ENCODE peak calls at places on chromosomes 4 and X, in seven cellular contexts. One of them, this sample, is unnamed.

GRCh38 chr4:45063701-45064100 is 337.3 kb upstream of the GNPDA2 start:
- DNase-seq in H9: no peak
- DNase-seq in HFFc6: no peak
- DNase-seq in ovary: no peak
- DNase-seq in fibroblast of lung: no peak
- DNase-seq in A549: no peak
- DNase-seq in fibroblast of pulmonary artery: no peak
- DNase-seq in this sample: no peak

GRCh38 chr4:105158837-105159236 is 12.2 kb downstream of the TET2 start:
- DNase-seq in fibroblast of pulmonary artery: peak; percentile 49
- DNase-seq in ovary: peak; percentile 38
- DNase-seq in fibroblast of lung: peak; percentile 28
- DNase-seq in H9: no peak
- DNase-seq in A549: no peak
- DNase-seq in HFFc6: no peak
- DNase-seq in this sample: no peak

GRCh38 chr4:61938250-61938846 is 738.2 kb downstream of the ADGRL3 start:
- DNase-seq in HFFc6: no peak
- DNase-seq in ovary: no peak
- DNase-seq in fibroblast of pulmonary artery: no peak
- DNase-seq in H9: peak; percentile 49
- DNase-seq in A549: no peak
- DNase-seq in fibroblast of lung: no peak
- DNase-seq in this sample: no peak

GRCh38 chrX:94576367-94577004 is 902.5 kb downstream of the FAM133A start:
- DNase-seq in ovary: no peak
- DNase-seq in A549: no peak
- DNase-seq in H9: no peak
- DNase-seq in fibroblast of lung: no peak
- DNase-seq in HFFc6: no peak
- DNase-seq in fibroblast of pulmonary artery: no peak
- DNase-seq in this sample: no peak

GRCh38 chr4:84481077-84481878 is 17.8 kb downstream of the NKX6-1 start:
- DNase-seq in fibroblast of lung: no peak
- DNase-seq in ovary: no peak
- DNase-seq in fibroblast of pulmonary artery: no peak
- DNase-seq in A549: no peak
- DNase-seq in H9: peak; percentile 38
- DNase-seq in HFFc6: no peak
- DNase-seq in this sample: no peak

GRCh38 chrX:13101439-13102139 is 57.2 kb upstream of the FAM9C start:
- DNase-seq in fibroblast of pulmonary artery: peak; percentile 90
- DNase-seq in fibroblast of lung: peak; percentile 93
- DNase-seq in H9: no peak
- DNase-seq in ovary: peak; percentile 65
- DNase-seq in A549: peak; percentile 71
- DNase-seq in HFFc6: peak; percentile 82
- DNase-seq in this sample: no peak

GRCh38 chr4:1169691-1170096 is 2.7 kb downstream of the SPON2 start:
- DNase-seq in fibroblast of lung: no peak
- DNase-seq in A549: no peak
- DNase-seq in HFFc6: no peak
- DNase-seq in H9: no peak
- DNase-seq in fibroblast of pulmonary artery: no peak
- DNase-seq in ovary: peak; percentile 21
- DNase-seq in this sample: no peak

GRCh38 chrX:77493677-77494553 is 46.7 kb downstream of the FGF16 start:
- DNase-seq in HFFc6: peak; percentile 68
- DNase-seq in fibroblast of pulmonary artery: peak; percentile 39
- DNase-seq in A549: no peak
- DNase-seq in H9: peak; percentile 85
- DNase-seq in fibroblast of lung: peak; percentile 73
- DNase-seq in ovary: no peak
- DNase-seq in this sample: no peak

GRCh38 chrX:63993936-63994335 is 208.9 kb upstream of the ARHGEF9 start:
- DNase-seq in ovary: no peak
- DNase-seq in A549: no peak
- DNase-seq in HFFc6: no peak
- DNase-seq in fibroblast of lung: no peak
- DNase-seq in H9: no peak
- DNase-seq in fibroblast of pulmonary artery: no peak
- DNase-seq in this sample: no peak

GRCh38 chr4:4985844-4986243 is 33.4 kb downstream of the CYTL1 start:
- DNase-seq in H9: peak; percentile 56
- DNase-seq in A549: no peak
- DNase-seq in HFFc6: peak; percentile 33
- DNase-seq in ovary: no peak
- DNase-seq in fibroblast of pulmonary artery: no peak
- DNase-seq in fibroblast of lung: no peak
- DNase-seq in this sample: no peak
- TF ChIP-seq CTCF in H9: peak; percentile 48
- TF ChIP-seq CTCF in A549: peak; percentile 21
- TF ChIP-seq CTCF in HFFc6: peak; percentile 61
- TF ChIP-seq CTCF in ovary: no peak
- TF ChIP-seq CTCF in fibroblast of pulmonary artery: peak; percentile 25
- TF ChIP-seq CTCF in fibroblast of lung: peak; percentile 20
- TF ChIP-seq CTCF in this sample: peak; percentile 49

GRCh38 chr4:76585897-76586360 is 150.9 kb downstream of the SHROOM3 start:
- DNase-seq in ovary: no peak
- DNase-seq in fibroblast of pulmonary artery: peak; percentile 23
- DNase-seq in fibroblast of lung: no peak
- DNase-seq in H9: peak; percentile 97
- DNase-seq in A549: peak; percentile 71
- DNase-seq in HFFc6: no peak
- DNase-seq in this sample: no peak
- TF ChIP-seq CTCF in ovary: no peak
- TF ChIP-seq CTCF in fibroblast of pulmonary artery: no peak
- TF ChIP-seq CTCF in fibroblast of lung: peak; percentile 18
- TF ChIP-seq CTCF in H9: peak; percentile 22
- TF ChIP-seq CTCF in A549: no peak
- TF ChIP-seq CTCF in HFFc6: no peak
- TF ChIP-seq CTCF in this sample: peak; percentile 10

DNA sequence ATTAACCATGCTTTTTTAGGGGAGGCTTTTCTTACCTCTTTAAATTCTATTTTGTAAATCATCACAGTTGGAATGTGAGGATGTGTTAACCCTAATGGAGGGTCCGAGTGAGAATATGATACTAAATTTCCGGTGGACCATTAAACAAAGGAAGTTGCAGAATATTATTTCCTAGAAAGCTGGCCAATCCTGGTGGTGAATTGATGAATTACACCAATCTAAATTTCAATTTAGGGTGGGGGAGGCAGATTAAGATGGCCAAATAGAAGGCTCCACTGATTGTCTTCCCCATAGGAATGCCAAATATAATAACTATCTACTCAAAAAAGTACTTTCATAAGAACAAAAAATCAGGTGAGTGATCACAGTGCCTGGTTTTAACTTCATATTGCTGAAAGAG is 1045.6 kb downstream of the GLUD2 start:
- DNase-seq in HFFc6: no peak
- DNase-seq in fibroblast of pulmonary artery: no peak
- DNase-seq in fibroblast of lung: no peak
- DNase-seq in ovary: no peak
- DNase-seq in A549: no peak
- DNase-seq in H9: no peak
- DNase-seq in this sample: no peak
- TF ChIP-seq CTCF in HFFc6: peak; percentile 48
- TF ChIP-seq CTCF in fibroblast of pulmonary artery: no peak
- TF ChIP-seq CTCF in fibroblast of lung: no peak
- TF ChIP-seq CTCF in ovary: no peak
- TF ChIP-seq CTCF in A549: no peak
- TF ChIP-seq CTCF in H9: peak; percentile 42
- TF ChIP-seq CTCF in this sample: no peak

GRCh38 chr4:159463235-159463634 is 360.4 kb downstream of the RAPGEF2 start:
- DNase-seq in fibroblast of lung: no peak
- DNase-seq in HFFc6: no peak
- DNase-seq in A549: no peak
- DNase-seq in ovary: no peak
- DNase-seq in H9: no peak
- DNase-seq in fibroblast of pulmonary artery: no peak
- DNase-seq in this sample: no peak
- TF ChIP-seq CTCF in fibroblast of lung: no peak
- TF ChIP-seq CTCF in HFFc6: no peak
- TF ChIP-seq CTCF in A549: no peak
- TF ChIP-seq CTCF in ovary: no peak
- TF ChIP-seq CTCF in H9: peak; percentile 61
- TF ChIP-seq CTCF in fibroblast of pulmonary artery: no peak
- TF ChIP-seq CTCF in this sample: no peak

DNA sequence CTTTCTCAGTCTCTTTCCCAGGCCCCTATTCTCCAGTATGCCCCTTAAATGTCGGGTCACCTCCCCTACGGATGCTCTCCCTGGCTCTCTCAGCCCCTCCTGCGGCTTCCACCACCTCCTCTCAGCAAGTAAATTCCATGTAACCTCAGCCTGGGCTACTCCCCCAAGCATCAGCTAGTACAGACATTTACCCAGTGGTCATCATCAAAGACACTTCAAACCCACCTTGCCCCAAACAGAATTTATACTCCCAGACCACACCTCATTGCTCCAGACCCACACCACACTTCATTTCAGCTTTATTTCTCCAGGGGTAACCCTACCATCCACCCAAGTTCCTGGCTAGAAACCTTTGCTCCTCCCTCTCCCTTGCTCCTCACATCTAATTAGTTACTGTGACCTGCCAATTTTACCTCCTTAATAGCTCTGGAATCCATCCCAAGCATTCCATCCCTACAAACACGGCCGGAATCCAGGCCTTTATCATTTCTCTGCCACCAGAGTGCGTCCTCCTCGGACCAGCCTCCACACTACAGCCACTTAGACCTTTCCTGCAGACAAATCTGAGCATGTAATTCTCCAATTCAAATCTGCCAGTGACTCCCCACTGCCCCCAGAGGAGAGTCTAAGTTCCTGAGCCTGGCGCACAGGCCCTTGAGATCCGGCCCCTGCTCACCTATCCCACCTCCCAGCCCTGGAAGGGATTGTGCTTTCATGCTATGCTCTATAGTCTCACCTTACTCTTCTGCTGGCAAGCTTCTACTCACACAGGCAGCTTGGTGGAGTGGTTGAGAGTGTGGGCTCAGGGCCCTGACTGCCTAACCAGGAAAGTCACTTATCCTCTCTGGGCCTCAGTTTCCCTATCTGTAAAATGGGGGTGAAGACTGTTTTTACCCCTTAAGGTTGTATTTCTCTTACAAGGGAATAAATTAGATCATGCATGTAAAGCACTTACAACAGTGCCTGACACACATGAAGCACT is 31.4 kb downstream of the PJA1 start:
- DNase-seq in HFFc6: peak; percentile 55
- DNase-seq in ovary: no peak
- DNase-seq in fibroblast of lung: peak; percentile 72
- DNase-seq in H9: peak; percentile 81
- DNase-seq in fibroblast of pulmonary artery: peak; percentile 78
- DNase-seq in A549: peak; percentile 58
- DNase-seq in this sample: no peak
- TF ChIP-seq CTCF in HFFc6: peak; percentile 67
- TF ChIP-seq CTCF in ovary: no peak
- TF ChIP-seq CTCF in fibroblast of lung: peak; percentile 66
- TF ChIP-seq CTCF in H9: peak; percentile 69
- TF ChIP-seq CTCF in fibroblast of pulmonary artery: peak; percentile 62
- TF ChIP-seq CTCF in A549: peak; percentile 51
- TF ChIP-seq CTCF in this sample: peak; percentile 57

GRCh38 chrX:153922286-153922573 is 3.8 kb downstream of the ARHGAP4 start:
- DNase-seq in H9: no peak
- DNase-seq in ovary: no peak
- DNase-seq in A549: no peak
- DNase-seq in fibroblast of lung: no peak
- DNase-seq in HFFc6: no peak
- DNase-seq in fibroblast of pulmonary artery: no peak
- DNase-seq in this sample: no peak

GRCh38 chrX:153921511-153922285 is 4.4 kb downstream of the ARHGAP4 start:
- DNase-seq in fibroblast of lung: no peak
- DNase-seq in fibroblast of pulmonary artery: no peak
- DNase-seq in H9: no peak
- DNase-seq in A549: no peak
- DNase-seq in HFFc6: no peak
- DNase-seq in ovary: peak; percentile 53
- DNase-seq in this sample: no peak

GRCh38 chrX:153921070-153921469 is 5.0 kb downstream of the ARHGAP4 start:
- DNase-seq in fibroblast of pulmonary artery: no peak
- DNase-seq in H9: no peak
- DNase-seq in HFFc6: no peak
- DNase-seq in ovary: no peak
- DNase-seq in fibroblast of lung: no peak
- DNase-seq in A549: no peak
- DNase-seq in this sample: no peak

GRCh38 chrX:153924149-153924861 is 1.8 kb downstream of the ARHGAP4 start:
- DNase-seq in H9: no peak
- DNase-seq in A549: peak; percentile 34
- DNase-seq in ovary: no peak
- DNase-seq in fibroblast of pulmonary artery: peak; percentile 64
- DNase-seq in HFFc6: peak; percentile 47
- DNase-seq in fibroblast of lung: peak; percentile 53
- DNase-seq in this sample: no peak

DNA sequence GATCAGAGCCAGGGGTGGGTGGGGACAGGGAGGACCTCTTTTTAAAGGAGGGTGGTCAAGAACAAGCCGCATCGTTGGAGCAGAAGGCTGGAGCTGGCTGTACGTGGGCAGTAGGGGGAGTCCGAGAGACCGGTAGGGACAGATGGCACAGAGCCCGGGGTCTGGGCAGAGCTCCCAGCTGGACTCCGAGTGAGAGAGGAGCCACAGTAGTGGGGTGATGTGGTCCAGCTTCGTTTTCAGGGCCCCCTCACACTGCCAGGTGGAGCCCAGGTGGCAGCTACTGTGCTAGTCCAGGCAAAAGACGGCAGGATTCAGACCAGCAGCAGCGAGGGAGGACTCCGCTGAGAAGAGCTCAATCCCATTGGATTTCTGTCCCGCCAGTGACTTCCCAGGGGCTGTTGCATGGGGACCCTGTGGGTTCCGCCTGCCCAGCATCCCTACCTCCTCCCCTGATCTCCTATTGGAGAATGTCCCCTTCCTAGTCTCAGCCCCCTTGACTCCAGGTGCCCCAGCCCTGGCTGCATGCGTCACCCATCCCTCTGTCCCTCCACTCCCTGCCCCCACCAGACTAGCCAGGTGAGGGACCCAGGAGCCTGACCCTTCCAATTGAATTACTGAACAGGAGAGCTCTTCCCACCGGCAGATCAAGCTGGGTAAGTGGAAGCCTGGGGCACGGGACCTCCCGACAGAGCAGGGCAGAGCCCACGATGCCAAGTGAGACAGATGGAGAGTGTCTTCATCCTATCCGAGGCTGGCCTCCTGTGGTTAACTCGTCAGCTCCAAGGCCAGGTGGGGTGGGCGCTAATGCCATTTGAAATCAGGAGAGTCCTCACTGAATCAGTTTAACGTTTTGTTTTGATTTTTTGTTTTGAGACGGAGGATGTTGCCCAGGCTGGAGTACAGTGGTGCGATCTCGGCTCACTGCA is 2.9 kb downstream of the ARHGAP4 start:
- DNase-seq in fibroblast of pulmonary artery: peak; percentile 70
- DNase-seq in fibroblast of lung: peak; percentile 63
- DNase-seq in A549: peak; percentile 69
- DNase-seq in H9: peak; percentile 47
- DNase-seq in HFFc6: peak; percentile 33
- DNase-seq in ovary: peak; percentile 93
- DNase-seq in this sample: no peak
- TF ChIP-seq CTCF in fibroblast of pulmonary artery: peak; percentile 63
- TF ChIP-seq CTCF in fibroblast of lung: peak; percentile 62
- TF ChIP-seq CTCF in A549: peak; percentile 49
- TF ChIP-seq CTCF in H9: peak; percentile 38
- TF ChIP-seq CTCF in HFFc6: peak; percentile 60
- TF ChIP-seq CTCF in ovary: peak; percentile 31
- TF ChIP-seq CTCF in this sample: peak; percentile 45

GRCh38 chrX:51641421-51642021 is 22.8 kb upstream of the CENPVL3 start:
- DNase-seq in fibroblast of pulmonary artery: peak; percentile 72
- DNase-seq in ovary: no peak
- DNase-seq in H9: peak; percentile 38
- DNase-seq in HFFc6: peak; percentile 40
- DNase-seq in A549: peak; percentile 2
- DNase-seq in fibroblast of lung: peak; percentile 64
- DNase-seq in this sample: no peak
- TF ChIP-seq CTCF in fibroblast of pulmonary artery: peak; percentile 47
- TF ChIP-seq CTCF in ovary: no peak
- TF ChIP-seq CTCF in H9: peak; percentile 71
- TF ChIP-seq CTCF in HFFc6: peak; percentile 80
- TF ChIP-seq CTCF in A549: peak; percentile 15
- TF ChIP-seq CTCF in fibroblast of lung: peak; percentile 46
- TF ChIP-seq CTCF in this sample: peak; percentile 58

This sample was measured in osteocyte.